ENCODE peak calls at places on chromosomes 2 and 18, in four cellular contexts. C is sigmoid colon; X is CD4-positive, alpha-beta memory T cell; A is right lobe of liver. O is an unnamed sample.
A peak's percentile ranks its signal among the peaks of the same experiment; 100 is the strongest.

GRCh38 chr2:235763816-235764215 is 270.0 kb downstream of the AGAP1 start:
- DNase-seq in C (peak; percentile 40), X (no peak), A (no peak), O (no peak)

GRCh38 chr2:215760526-215760925 is 252.8 kb downstream of the MREG start:
- DNase-seq in C (no peak), X (no peak), A (no peak), O (no peak)

GRCh38 chr2:60484080-60484737 is 69.2 kb downstream of the BCL11A start:
- DNase-seq in C (no peak), X (no peak), A (no peak), O (peak; percentile 53)

GRCh38 chr2:206257345-206257744 is 17.1 kb upstream of the ZDBF2 start:
- DNase-seq in C (no peak), X (no peak), A (no peak), O (no peak)

GRCh38 chr2:9738718-9739496 is 104.4 kb upstream of the TAF1B start:
- DNase-seq in C (no peak), X (no peak), A (no peak), O (peak; percentile 71)

GRCh38 chr2:177036754-177037153 is 175.8 kb upstream of the HNRNPA3 start:
- DNase-seq in C (no peak), X (no peak), A (no peak), O (no peak)

GRCh38 chr2:151669585-151670081 is 64.6 kb downstream of the NEB start:
- DNase-seq in C (no peak), X (peak; percentile 0), A (no peak), O (no peak)

GRCh38 chr18:59691996-59692395 is 5.2 kb downstream of the CCBE1 start:
- DNase-seq in C (no peak), X (no peak), A (no peak), O (no peak)

GRCh38 chr2:208222351-208222750 is 32.5 kb downstream of the IDH1 start:
- DNase-seq in C (no peak), X (no peak), A (no peak), O (no peak)

GRCh38 chr2:46460241-46460921 is 19.0 kb upstream of the TMEM247 start:
- DNase-seq in C (peak; percentile 81), X (no peak), A (no peak), O (no peak)

GRCh38 chr2:98026927-98027522 is 31.3 kb upstream of the TMEM131 start:
- DNase-seq in C (no peak), X (no peak), A (no peak), O (no peak)

GRCh38 chr18:25701821-25702220 is 349.9 kb upstream of the ZNF521 start:
- DNase-seq in C (no peak), X (no peak), A (no peak), O (no peak)

GRCh38 chr2:67515538-67515937 is 118.4 kb downstream of the ETAA1 start:
- DNase-seq in C (no peak), X (no peak), A (no peak), O (no peak)

GRCh38 chr2:150587547-150588209 is 100.2 kb upstream of the RND3 start:
- DNase-seq in C (no peak), X (no peak), A (no peak), O (no peak)

GRCh38 chr2:58539973-58540372 is 298.8 kb upstream of the FANCL start:
- DNase-seq in C (no peak), X (no peak), A (no peak), O (no peak)

GRCh38 chr18:48827321-48828200 is 123.2 kb downstream of the SMAD7 start:
- DNase-seq in C (peak; percentile 61), X (no peak), A (peak; percentile 42), O (no peak)

GRCh38 chr2:19868705-19869550 is 32.9 kb downstream of the TTC32 start:
- DNase-seq in C (peak; percentile 78), X (peak; percentile 66), A (no peak), O (peak; percentile 87)

GRCh38 chr2:235300368-235301201 is 193.3 kb upstream of the AGAP1 start:
- DNase-seq in C (no peak), X (no peak), A (no peak), O (no peak)

GRCh38 chr2:55092439-55092838 is 42.2 kb upstream of the RTN4 start:
- DNase-seq in C (no peak), X (no peak), A (no peak), O (no peak)

GRCh38 chr2:144683955-144684354 is 164.0 kb upstream of the ZEB2 start:
- DNase-seq in C (no peak), X (no peak), A (no peak), O (no peak)

GRCh38 chr2:60356346-60356745 is 197.1 kb downstream of the BCL11A start:
- DNase-seq in C (no peak), X (no peak), A (no peak), O (no peak)

GRCh38 chr2:23249348-23249747 is 135.6 kb upstream of the KLHL29 start:
- DNase-seq in C (peak; percentile 74), X (no peak), A (peak; percentile 90), O (no peak)

GRCh38 chr2:18169121-18169786 is 290.8 kb downstream of the KCNS3 start:
- DNase-seq in C (no peak), X (no peak), A (no peak), O (no peak)

GRCh38 chr18:23503967-23504352 is 649 bp downstream of the RMC1 start:
- DNase-seq in C (no peak), X (peak; percentile 20), A (no peak), O (no peak)

GRCh38 chr18:44602380-44602779 is 78.3 kb upstream of the SETBP1 start:
- DNase-seq in C (no peak), X (no peak), A (no peak), O (no peak)

GRCh38 chr2:237490805-237491194 is 3.7 kb downstream of the MLPH start:
- DNase-seq in C (no peak), X (no peak), A (no peak), O (no peak)

GRCh38 chr2:237488901-237489860 is 2.1 kb downstream of the MLPH start:
- DNase-seq in C (no peak), X (no peak), A (no peak), O (peak; percentile 54)

GRCh38 chr2:237491515-237492118 is 4.6 kb downstream of the MLPH start:
- DNase-seq in C (no peak), X (no peak), A (no peak), O (no peak)

GRCh38 chr2:237488295-237488694 is 1.2 kb downstream of the MLPH start:
- DNase-seq in C (no peak), X (no peak), A (no peak), O (no peak)

DNA sequence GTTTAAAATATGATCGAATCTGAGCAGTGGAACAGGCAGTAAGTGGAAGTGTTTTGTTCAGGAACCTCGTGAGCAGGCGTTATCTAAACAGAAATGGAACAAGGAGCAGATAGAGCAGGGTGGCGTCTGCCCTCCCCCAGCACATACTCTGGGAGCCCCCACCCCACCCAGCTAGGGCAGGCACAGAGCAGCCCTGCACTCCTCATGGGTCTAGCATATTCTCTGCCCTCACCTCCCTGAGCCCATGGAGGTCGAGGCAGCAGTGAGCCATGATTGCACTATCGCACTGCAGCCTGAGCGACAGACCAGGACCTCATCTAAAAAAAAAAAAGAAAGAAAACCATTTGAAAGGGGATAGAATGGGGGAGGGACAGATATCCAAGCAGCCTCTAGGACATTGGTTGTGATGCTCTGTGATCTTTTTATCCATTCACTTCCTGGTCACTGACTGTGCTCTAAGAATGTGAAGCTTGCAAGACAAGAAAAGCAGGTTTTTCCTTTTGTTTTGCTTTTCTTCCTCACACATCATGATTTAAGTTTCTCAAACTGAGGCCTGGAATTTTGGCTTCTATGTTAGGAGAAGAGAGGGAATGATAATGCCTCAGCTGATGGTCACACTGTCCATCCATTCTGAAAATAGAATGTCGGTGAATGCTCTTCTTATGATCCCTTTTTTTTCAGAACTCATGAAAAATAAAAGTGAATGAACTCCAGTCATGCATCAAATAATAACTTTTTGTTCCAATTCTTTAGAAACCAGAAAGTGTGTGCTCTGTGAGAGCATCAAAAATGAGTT is 3.2 kb downstream of the MLPH start:
- DNase-seq in C (no peak), X (no peak), A (no peak), O (no peak)
- H3K27ac ChIP-seq in C (no peak overlapping the region), X (no peak overlapping the region), A (no peak overlapping the region), O (peak overlapping the region; percentile 67)

GRCh38 chr2:83874712-83875430 is 584.2 kb downstream of the SUCLG1 start:
- DNase-seq in C (no peak), X (no peak), A (no peak), O (no peak)

GRCh38 chr2:83879127-83879526 is 580.0 kb downstream of the SUCLG1 start:
- DNase-seq in C (no peak), X (no peak), A (no peak), O (no peak)

GRCh38 chr2:83873110-83873509 is 586.0 kb downstream of the SUCLG1 start:
- DNase-seq in C (no peak), X (no peak), A (no peak), O (no peak)

GRCh38 chr2:83874066-83874465 is 585.0 kb downstream of the SUCLG1 start:
- DNase-seq in C (no peak), X (no peak), A (no peak), O (no peak)
- H3K9me3 ChIP-seq in C (no peaks in the 10 kb centered on the region), X (no peaks in the 10 kb centered on the region), A (no peaks in the 10 kb centered on the region), O (no peaks in the 10 kb centered on the region)

DNA sequence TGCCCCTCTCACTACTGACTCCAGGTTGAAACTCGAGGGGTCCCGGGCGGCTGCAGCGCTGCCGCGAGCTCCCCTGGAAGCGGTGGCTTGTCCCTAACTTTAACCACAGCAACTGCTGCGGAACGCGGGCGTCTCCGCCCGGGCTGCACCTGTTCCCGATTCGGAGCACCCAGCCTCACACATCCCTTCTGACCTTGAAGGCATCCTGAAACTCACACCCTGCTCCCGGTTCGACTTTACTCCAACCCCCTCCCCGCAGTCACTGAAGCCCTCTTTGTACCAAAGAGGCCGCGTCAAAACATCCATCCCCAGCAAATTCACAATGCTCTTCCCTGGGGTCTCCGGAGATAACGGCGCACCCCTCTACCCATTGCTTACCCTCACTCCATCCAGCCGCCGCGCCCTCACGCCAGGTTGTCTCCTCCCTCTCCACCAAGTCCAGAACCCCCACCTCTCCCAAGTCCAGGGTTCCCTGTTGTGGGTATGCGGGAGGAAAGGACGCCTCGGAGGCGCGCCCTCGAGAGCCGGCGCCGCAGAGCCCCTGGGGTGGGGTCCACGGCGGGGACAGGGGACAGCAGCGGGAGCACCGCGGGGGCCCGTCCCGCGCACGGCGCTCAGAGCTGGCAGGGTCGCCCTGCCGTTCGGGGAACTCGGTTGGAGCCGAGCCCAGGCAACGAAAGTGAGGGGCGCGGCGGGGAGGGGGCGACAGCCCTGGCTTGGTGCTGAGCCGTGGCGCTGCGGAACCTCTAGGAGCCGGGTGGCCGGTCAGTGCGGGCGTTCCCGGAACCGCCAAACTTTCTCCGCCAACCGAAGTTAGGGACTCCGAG is 938 bp downstream of the MYO5B start:
- DNase-seq in C (no peak), X (no peak), A (peak; percentile 60), O (peak; percentile 70)
- H3K27me3 ChIP-seq in C (peaks cover 48% of the 10 kb centered on the region), X (peaks cover 22% of the 10 kb centered on the region), A (no peaks in the 10 kb centered on the region), O (no peaks in the 10 kb centered on the region)

DNA sequence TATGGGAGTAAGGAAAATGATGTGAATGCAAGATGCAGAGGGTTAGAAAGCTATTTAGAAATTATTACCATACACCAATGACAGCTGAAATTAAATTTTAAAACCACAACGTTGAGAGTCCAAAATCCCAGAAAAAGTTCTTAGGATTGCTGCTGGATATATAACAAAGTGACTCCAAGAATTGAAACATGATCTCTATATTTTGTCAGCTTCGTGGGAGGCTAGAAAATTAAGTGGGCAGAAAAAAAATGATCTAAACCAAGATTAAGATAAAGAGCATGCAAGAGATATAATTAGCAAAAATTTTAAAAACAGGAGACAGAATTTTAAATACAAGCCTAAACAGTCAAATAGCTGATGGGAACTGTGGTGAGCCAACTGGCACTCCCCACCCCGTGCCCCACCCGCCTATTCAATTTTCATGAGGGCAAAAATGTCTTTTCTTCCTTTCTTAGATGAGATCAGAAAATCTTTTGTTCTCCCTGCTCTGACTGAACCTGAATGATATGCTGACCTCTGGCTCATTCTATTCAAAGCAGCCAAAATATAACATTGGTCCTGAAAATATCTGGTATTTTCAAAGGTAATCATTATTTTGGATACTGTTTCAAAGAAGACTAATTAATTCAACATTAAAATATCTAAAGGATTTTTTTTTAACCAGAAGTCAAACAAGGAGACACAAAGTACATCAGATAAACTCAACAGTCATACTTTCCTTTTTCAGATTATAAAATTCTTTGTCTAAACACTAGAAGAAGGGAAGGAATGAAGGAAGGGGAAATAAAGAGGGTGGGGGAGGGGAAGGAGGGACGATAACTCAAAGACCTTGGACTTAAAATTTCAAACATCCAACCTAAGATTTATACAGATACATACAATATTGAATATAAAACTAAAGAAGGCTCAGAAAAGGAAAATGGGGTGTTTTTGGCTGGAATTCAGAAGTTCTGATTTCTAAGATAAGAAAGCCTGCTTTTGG is 12.2 kb downstream of the KANSL3 start:
- DNase-seq in C (no peak), X (no peak), A (no peak), O (no peak)
- H3K27ac ChIP-seq in C (peak overlapping the region; percentile 55), X (no peak overlapping the region), A (no peak overlapping the region), O (peak overlapping the region; percentile 24)

O was measured in Peyer's patch.